ENCODE peak calls at places on chromosomes 5 and 9, in five cellular contexts. Y is fibroblast of lung, S is AG09319, O is tibial artery, W is adrenal gland. U is an unnamed sample.

GRCh38 chr5:147659166-147659929 is 123.2 kb downstream of the JAKMIP2 start:
- DNase-seq in Y (no peak), S (no peak), O (no peak), W (no peak), U (no peak)

GRCh38 chr5:11527994-11528393 is 376.3 kb downstream of the CTNND2 start:
- DNase-seq in Y (no peak), S (no peak), O (no peak), W (no peak), U (no peak)

GRCh38 chr5:65142007-65142406 is 339.7 kb downstream of the ADAMTS6 start:
- DNase-seq in Y (no peak), S (no peak), O (no peak), W (no peak), U (no peak)

GRCh38 chr5:139856694-139857093 is 61.1 kb downstream of the PSD2 start:
- DNase-seq in Y (no peak), S (no peak), O (no peak), W (no peak), U (no peak)

GRCh38 chr5:67481362-67481761 is 284.8 kb upstream of the CD180 start:
- DNase-seq in Y (no peak), S (no peak), O (no peak), W (no peak), U (no peak)

GRCh38 chr5:145246961-145247744 is 588.0 kb downstream of the PRELID2 start:
- DNase-seq in Y (peak), S (no peak), O (no peak), W (no peak), U (no peak)

GRCh38 chr9:34059231-34059720 is 10.6 kb upstream of the UBAP2 start:
- DNase-seq in Y (no peak), S (no peak), O (no peak), W (peak), U (no peak)

GRCh38 chr9:68778635-68779034 is 73.6 kb downstream of the PIP5K1B start:
- DNase-seq in Y (no peak), S (no peak), O (no peak), W (no peak), U (no peak)

GRCh38 chr9:83637389-83637788 is 14.4 kb downstream of the IDNK start:
- DNase-seq in Y (no peak), S (no peak), O (no peak), W (no peak), U (no peak)

GRCh38 chr9:97555164-97555563 is 53.7 kb downstream of the TMOD1 start:
- DNase-seq in Y (peak), S (no peak), O (peak), W (peak), U (no peak)

GRCh38 chr9:79685576-79685975 is 113.8 kb downstream of the TLE4 start:
- DNase-seq in Y (peak), S (no peak), O (no peak), W (no peak), U (no peak)

GRCh38 chr9:134525070-134525815 is 116.4 kb upstream of the COL5A1 start:
- DNase-seq in Y (no peak), S (no peak), O (no peak), W (no peak), U (peak)

GRCh38 chr5:119789411-119790117 is 160.2 kb downstream of the FAM170A start:
- DNase-seq in Y (peak), S (no peak), O (no peak), W (no peak), U (no peak)

GRCh38 chr5:37272564-37272963 is 23.4 kb upstream of the CPLANE1 start:
- DNase-seq in Y (no peak), S (no peak), O (no peak), W (peak), U (no peak)

GRCh38 chr9:131837316-131837715 is 97.4 kb upstream of the RAPGEF1 start:
- DNase-seq in Y (no peak), S (no peak), O (no peak), W (peak), U (no peak)

GRCh38 chr5:177508837-177509236 is 789 bp downstream of the DOK3 start:
- DNase-seq in Y (no peak), S (no peak), O (no peak), W (no peak), U (peak)

GRCh38 chr5:72166070-72166979 is 59.0 kb downstream of the MAP1B start:
- DNase-seq in Y (peak), S (no peak), O (peak), W (peak), U (no peak)

GRCh38 chr9:127568618-127568970 is 43.5 kb upstream of the STXBP1 start:
- DNase-seq in Y (no peak), S (no peak), O (no peak), W (no peak), U (no peak)

GRCh38 chr9:120528327-120528726 is 51.6 kb downstream of the CDK5RAP2 start:
- DNase-seq in Y (no peak), S (no peak), O (no peak), W (no peak), U (no peak)

GRCh38 chr9:120893585-120893857 is 16.5 kb upstream of the PHF19 start:
- DNase-seq in Y (peak), S (no peak), O (no peak), W (no peak), U (no peak)

GRCh38 chr5:31781772-31782171 is 142.8 kb downstream of the PDZD2 start:
- DNase-seq in Y (no peak), S (no peak), O (no peak), W (no peak), U (no peak)

GRCh38 chr5:84332106-84332505 is 52.6 kb downstream of the EDIL3 start:
- DNase-seq in Y (no peak), S (no peak), O (no peak), W (no peak), U (no peak)

GRCh38 chr9:98251554-98251953 is 3.9 kb downstream of the TBC1D2 start:
- DNase-seq in Y (peak), S (no peak), O (no peak), W (no peak), U (no peak)

GRCh38 chr9:71725590-71726338 is 42.5 kb downstream of the CEMIP2 start:
- DNase-seq in Y (peak), S (no peak), O (no peak), W (no peak), U (no peak)

GRCh38 chr5:151155777-151156731 is 1.5 kb downstream of the ANXA6 start:
- DNase-seq in Y (peak), S (no peak), O (no peak), W (peak), U (peak)

GRCh38 chr9:82797539-82797938 is 265.4 kb downstream of the RASEF start:
- DNase-seq in Y (peak), S (no peak), O (no peak), W (no peak), U (no peak)

GRCh38 chr5:147168578-147169327 is 66.1 kb upstream of the STK32A start:
- DNase-seq in Y (peak), S (peak), O (no peak), W (peak), U (no peak)

GRCh38 chr9:129141066-129142041 is 30.1 kb downstream of the PTPA start:
- DNase-seq in Y (peak), S (peak), O (peak), W (peak), U (no peak)

GRCh38 chr9:93009337-93010015 is 49.0 kb upstream of the SUSD3 start:
- DNase-seq in Y (no peak), S (no peak), O (no peak), W (no peak), U (no peak)

GRCh38 chr5:65961644-65962043 is 35.3 kb downstream of the ERBIN start:
- DNase-seq in Y (peak), S (no peak), O (no peak), W (no peak), U (no peak)

GRCh38 chr9:120875954-120876841 is 790 bp downstream of the PHF19 start:
- DNase-seq in Y (peak), S (peak), O (peak), W (peak), U (peak)

DNA sequence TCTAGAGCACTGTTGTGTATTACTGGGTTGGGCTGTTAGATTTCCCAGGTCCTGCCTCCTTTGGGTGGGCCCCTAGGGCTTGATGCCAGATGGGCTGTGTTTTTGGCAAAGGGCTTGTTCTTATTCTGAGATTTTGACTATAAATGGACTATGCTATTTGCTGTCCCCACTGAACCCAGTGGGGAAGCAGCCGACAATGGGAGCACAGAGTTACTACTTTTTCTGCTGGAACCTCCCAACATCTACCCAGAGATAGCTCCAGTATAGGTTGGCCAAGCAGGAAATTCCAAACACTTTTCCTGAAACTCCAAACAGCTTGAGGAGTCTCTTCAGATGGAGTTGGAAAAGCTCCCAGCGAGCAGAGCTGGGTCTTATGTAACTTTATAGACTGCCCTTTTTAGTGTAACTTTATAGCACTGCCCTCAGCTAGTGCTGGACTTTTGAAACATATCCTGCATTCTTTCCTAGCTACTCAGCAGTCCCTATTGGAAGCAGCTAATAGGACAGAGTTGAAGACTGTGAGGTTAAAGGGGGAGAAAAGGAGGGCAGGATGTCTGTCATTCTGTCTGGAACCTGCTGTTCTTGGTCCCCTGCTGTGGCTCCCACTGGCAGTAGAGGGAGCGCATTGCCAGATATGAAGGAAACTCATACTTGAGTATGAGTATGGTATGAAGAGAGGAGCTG is 21.0 kb downstream of the RUSC2 start:
- DNase-seq in Y (peak), S (peak), O (peak), W (peak), U (peak)
- TF ChIP-seq CTCF in Y (no peak), S (peak), O (peak), W (peak), U (peak)

GRCh38 chr5:135880278-135880677 is 15.4 kb downstream of the IL9 start:
- DNase-seq in Y (peak), S (no peak), O (no peak), W (no peak), U (no peak)
- TF ChIP-seq CTCF in Y (peak), S (peak), O (no peak), W (no peak), U (no peak)

DNA sequence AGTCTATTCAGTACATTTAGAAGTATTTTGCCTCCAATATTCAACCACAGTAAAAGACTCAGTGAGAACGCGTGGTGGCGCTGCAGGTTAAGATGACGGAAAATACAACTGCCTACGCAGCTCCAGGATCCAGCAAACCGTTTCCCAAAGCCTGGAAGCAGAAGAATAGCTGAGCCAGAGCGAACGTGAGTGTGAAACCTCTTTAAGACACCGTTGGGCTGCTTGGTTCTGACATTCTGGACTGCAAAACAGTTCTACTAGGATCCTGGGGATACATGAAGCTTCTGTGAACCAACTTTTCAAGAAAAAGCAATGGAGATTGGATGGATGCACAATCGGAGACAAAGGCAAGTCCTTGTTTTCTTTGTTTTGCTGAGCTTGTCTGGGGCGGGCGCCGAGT is at the start of gene PCDHB16:
- DNase-seq in Y (peak), S (no peak), O (no peak), W (peak), U (no peak)
- TF ChIP-seq CTCF in Y (peak), S (peak), O (peak), W (peak), U (no peak)

DNA sequence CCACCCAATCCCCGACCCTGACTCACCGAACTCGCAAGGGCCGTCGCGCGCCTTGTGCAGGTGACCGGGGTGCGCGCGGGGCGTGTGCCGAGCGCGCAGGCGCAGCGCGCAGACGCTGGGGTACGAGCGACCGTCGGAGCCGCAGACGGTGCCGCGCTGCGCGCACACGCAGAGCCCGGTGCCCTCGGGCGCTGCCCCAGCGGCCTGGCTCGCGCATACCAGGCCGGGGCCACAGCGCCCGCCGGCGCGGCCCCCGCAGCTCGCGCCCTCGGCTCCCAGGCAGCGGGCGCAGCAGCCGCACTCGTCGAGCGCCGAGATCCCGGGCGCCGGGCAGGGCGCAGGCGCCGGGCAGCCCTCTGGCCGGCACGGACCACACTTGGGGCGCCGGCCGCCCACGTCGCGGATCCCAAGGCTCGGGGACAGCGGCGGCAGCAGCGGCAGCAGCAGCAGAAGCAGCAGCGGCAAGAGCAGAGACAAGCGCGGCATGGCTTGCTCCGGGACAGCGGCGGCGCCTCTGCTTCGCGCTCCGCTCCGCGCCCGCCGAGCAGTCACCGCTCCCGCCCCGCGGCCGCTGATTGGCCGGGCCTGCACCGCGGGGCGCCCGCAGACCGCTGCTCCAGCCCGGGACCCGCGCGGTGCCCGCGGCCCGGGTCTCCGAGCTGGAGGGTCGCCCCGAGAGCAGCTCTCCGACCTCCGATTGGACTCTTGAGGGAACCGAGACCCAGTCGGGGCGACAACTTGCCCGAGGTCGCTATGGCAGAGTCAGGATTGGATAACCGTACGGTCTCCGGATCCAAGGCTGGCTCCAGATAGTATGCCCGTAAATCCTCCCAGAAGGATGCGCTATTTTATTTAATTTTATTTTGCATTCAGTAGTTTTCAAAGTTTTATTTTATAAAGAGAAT is at the start of gene IGFBPL1:
- DNase-seq in Y (no peak), S (no peak), O (no peak), W (peak), U (peak)
- TF ChIP-seq CTCF in Y (no peak), S (no peak), O (no peak), W (no peak), U (no peak)

DNA sequence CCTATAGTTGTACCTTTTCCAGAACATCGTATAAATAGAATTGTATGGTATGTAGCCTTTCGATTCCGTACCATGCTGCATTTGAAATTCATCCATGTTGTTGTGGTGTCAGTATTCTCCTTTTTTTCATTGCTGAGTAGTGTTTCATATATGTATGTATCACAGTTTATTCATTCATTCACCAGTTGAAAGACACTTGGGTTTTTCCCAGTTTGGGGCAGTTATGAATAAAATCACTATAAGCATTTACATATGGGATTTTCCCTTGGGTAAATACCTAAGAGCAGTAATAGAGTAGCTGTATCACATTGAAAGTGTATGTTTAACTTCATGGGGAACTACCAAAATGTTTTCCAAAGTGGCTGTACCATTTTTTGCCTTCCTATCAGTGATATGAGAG is 16.1 kb upstream of the FKTN start:
- DNase-seq in Y (no peak), S (no peak), O (no peak), W (no peak), U (no peak)
- TF ChIP-seq CTCF in Y (no peak), S (no peak), O (no peak), W (no peak), U (no peak)

DNA sequence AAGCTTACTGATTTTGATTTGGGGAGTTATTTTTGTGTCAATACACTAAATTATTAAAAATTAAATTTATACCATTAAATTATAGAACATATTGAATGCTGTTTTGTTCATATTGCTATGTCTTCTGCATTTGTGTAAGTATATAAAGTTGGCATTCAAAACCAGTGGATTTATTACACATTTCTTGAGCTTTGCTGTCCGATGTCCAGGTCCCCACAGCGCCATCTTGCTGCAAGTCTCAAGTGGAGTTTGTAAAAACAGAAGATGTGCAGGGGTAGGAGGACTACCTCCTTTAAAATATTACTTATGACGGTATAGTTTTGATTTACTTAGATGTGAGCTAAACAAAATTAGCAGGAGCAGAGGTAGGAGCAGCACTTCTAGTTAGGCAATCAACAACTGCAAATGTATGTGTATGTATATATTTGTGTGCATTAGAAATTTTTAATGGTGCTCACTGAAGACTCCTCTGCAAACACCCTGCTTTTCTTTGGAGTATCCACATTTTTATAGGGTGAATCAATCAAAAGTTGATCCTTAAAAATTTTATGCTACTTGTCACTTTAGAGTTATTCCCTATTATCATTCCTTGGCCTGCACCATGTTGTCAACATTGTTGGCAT is 37.4 kb downstream of the CPEB4 start:
- DNase-seq in Y (peak), S (peak), O (peak), W (no peak), U (peak)
- TF ChIP-seq CTCF in Y (peak), S (peak), O (no peak), W (peak), U (no peak)